ENCODE peak calls at places on chromosomes 6 and 20, in seven cellular contexts. D, A, B, P, L, F and S are unnamed samples.

GRCh38 chr6:119603501-119603900 is 253.9 kb upstream of the MAN1A1 start:
- DNase-seq in D (no peak), A (no peak), B (no peak), P (no peak), L (no peak), F (no peak), S (no peak)

GRCh38 chr20:54355631-54356280 is 119.6 kb upstream of the DOK5 start:
- DNase-seq in D (no peak), A (no peak), B (no peak), P (no peak), L (no peak), F (no peak), S (no peak)

GRCh38 chr6:6646384-6646783 is 57.9 kb downstream of the LY86 start:
- DNase-seq in D (no peak), A (no peak), B (no peak), P (no peak), L (no peak), F (no peak), S (no peak)

GRCh38 chr6:14559754-14560527 is 442.4 kb downstream of the CD83 start:
- DNase-seq in D (no peak), A (no peak), B (no peak), P (no peak), L (no peak), F (no peak), S (no peak)

GRCh38 chr6:57190140-57190539 is 18.0 kb downstream of the BAG2 start:
- DNase-seq in D (no peak), A (no peak), B (no peak), P (no peak), L (no peak), F (no peak), S (no peak)

GRCh38 chr20:63252157-63252780 is 2.0 kb downstream of the NKAIN4 start:
- DNase-seq in D (no peak), A (no peak), B (no peak), P (no peak), L (no peak), F (no peak), S (no peak)

GRCh38 chr6:154890874-154891273 is 104.2 kb upstream of the TIAM2 start:
- DNase-seq in D (no peak), A (no peak), B (no peak), P (no peak), L (no peak), F (no peak), S (no peak)

GRCh38 chr6:168152306-168152963 is 73.4 kb upstream of the FRMD1 start:
- DNase-seq in D (no peak), A (no peak), B (no peak), P (no peak), L (peak; percentile 2), F (no peak), S (no peak)

GRCh38 chr6:33716379-33716778 is 4.9 kb upstream of the UQCC2 start:
- DNase-seq in D (no peak), A (peak; percentile 72), B (no peak), P (peak; percentile 11), L (no peak), F (no peak), S (no peak)

GRCh38 chr6:50899306-50899840 is 80.7 kb downstream of the TFAP2B start:
- DNase-seq in D (no peak), A (no peak), B (no peak), P (no peak), L (no peak), F (no peak), S (no peak)

GRCh38 chr20:63518946-63519764 is 1.4 kb upstream of the PPDPF start:
- DNase-seq in D (no peak), A (no peak), B (no peak), P (peak; percentile 30), L (no peak), F (no peak), S (no peak)

GRCh38 chr6:16398587-16398986 is 160.2 kb downstream of the GMPR start:
- DNase-seq in D (no peak), A (no peak), B (no peak), P (no peak), L (no peak), F (no peak), S (no peak)

GRCh38 chr20:4613718-4614620 is 107.7 kb upstream of the PRND start:
- DNase-seq in D (peak; percentile 44), A (peak; percentile 38), B (peak; percentile 28), P (peak; percentile 51), L (peak; percentile 83), F (peak; percentile 87), S (peak; percentile 39)

GRCh38 chr6:39005774-39006173 is 42.8 kb upstream of the GLP1R start:
- DNase-seq in D (no peak), A (peak; percentile 38), B (no peak), P (no peak), L (no peak), F (no peak), S (no peak)

GRCh38 chr20:38156888-38157634 is 8.0 kb downstream of the TGM2 start:
- DNase-seq in D (no peak), A (no peak), B (peak; percentile 55), P (peak; percentile 90), L (no peak), F (no peak), S (peak; percentile 66)

DNA sequence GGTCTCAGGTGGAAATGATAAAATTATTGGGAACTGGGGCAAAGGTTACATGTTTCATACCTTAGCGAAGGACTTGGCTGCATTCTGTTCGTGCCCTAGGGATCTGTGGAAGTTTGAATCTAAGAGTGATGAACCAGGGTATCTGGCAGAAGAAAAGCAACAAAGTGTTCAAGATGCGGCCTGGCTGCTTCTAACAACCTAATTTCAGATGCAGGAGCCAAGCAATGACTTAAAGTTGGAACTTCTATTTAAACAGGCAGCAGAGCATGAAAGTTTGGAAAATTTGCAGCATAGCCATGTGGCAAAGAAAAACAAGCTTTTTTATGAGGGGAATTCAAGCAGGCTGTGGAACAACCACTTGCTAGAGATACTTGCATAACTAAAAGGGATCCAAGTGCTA is 73.5 kb downstream of the CD24 start:
- DNase-seq in D (no peak), A (no peak), B (no peak), P (no peak), L (no peak), F (no peak), S (no peak)
- H3K9me3 ChIP-seq in D (no peaks in the 10 kb centered on the region), A (no peaks in the 10 kb centered on the region), B (peaks cover 8% of the 10 kb centered on the region), P (peaks cover 5% of the 10 kb centered on the region), L (peaks cover 26% of the 10 kb centered on the region), F (no peaks in the 10 kb centered on the region), S (peaks cover 30% of the 10 kb centered on the region)

DNA sequence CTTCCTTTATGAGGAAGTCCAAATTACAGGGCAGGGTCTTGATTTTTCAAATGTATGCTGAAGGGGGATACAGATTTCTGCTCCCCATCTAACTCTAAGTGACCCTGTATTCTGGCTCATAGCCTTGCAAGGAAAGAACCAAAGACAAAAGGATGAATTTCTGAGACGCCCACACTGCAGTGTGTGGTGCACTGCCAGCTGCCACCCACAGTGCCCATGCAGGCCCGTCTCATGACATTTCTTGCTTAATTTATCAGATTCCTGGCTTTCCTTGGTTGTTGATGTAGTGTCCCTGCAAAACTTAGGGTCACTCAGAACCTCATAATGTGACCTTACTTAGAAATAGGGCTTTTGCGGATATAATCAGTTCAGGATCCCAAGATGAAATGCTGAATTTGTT is 68.0 kb downstream of the CBLN4 start:
- DNase-seq in D (no peak), A (no peak), B (no peak), P (no peak), L (no peak), F (no peak), S (no peak)
- H3K9me3 ChIP-seq in D (no peaks in the 10 kb centered on the region), A (no peaks in the 10 kb centered on the region), B (no peaks in the 10 kb centered on the region), P (peaks cover 8% of the 10 kb centered on the region), L (peaks cover 12% of the 10 kb centered on the region), F (no peaks in the 10 kb centered on the region), S (peaks cover 31% of the 10 kb centered on the region)

GRCh38 chr6:100050550-100050949 is 56.5 kb upstream of the MCHR2 start:
- DNase-seq in D (no peak), A (no peak), B (no peak), P (no peak), L (no peak), F (no peak), S (no peak)
- H3K9me3 ChIP-seq in D (no peaks in the 10 kb centered on the region), A (no peaks in the 10 kb centered on the region), B (no peaks in the 10 kb centered on the region), P (no peaks in the 10 kb centered on the region), L (no peaks in the 10 kb centered on the region), F (no peaks in the 10 kb centered on the region), S (peaks cover 24% of the 10 kb centered on the region)

GRCh38 chr20:33783256-33783655 is 27.9 kb upstream of the CHMP4B start:
- DNase-seq in D (no peak), A (no peak), B (no peak), P (no peak), L (no peak), F (no peak), S (no peak)
- H3K9me3 ChIP-seq in D (no peaks in the 10 kb centered on the region), A (no peaks in the 10 kb centered on the region), B (no peaks in the 10 kb centered on the region), P (no peaks in the 10 kb centered on the region), L (no peaks in the 10 kb centered on the region), F (no peaks in the 10 kb centered on the region), S (no peaks in the 10 kb centered on the region)